ENCODE peak calls at places on chromosomes 7 and 10, in five cellular contexts. O is Calu3; M is naive thymus-derived CD8-positive, alpha-beta T cell; C is GM12864; J is cardiac fibroblast. W is an unnamed sample.

GRCh38 chr10:74156919-74157289 is 5.9 kb downstream of the ADK start:
- DNase-seq in J (peak; percentile 74), O (no peak), M (no peak), C (no peak), W (no peak)

GRCh38 chr10:99564361-99564760 is 31.6 kb downstream of the NKX2-3 start:
- DNase-seq in C (no peak), M (no peak), J (no peak), O (no peak), W (no peak)

GRCh38 chr10:49634053-49634660 is 20.3 kb downstream of the CHAT start:
- DNase-seq in M (no peak), O (no peak), J (no peak), C (no peak), W (no peak)

GRCh38 chr10:59536576-59537014 is 173.1 kb downstream of the SLC16A9 start:
- DNase-seq in J (peak; percentile 29), C (no peak), M (no peak), O (no peak), W (no peak)

GRCh38 chr10:68900427-68901105 is 549 bp upstream of the DDX50 start:
- DNase-seq in C (no peak), J (no peak), M (no peak), O (no peak), W (no peak)

GRCh38 chr7:158343936-158344455 is 243.6 kb downstream of the PTPRN2 start:
- DNase-seq in M (no peak), C (no peak), O (no peak), J (no peak), W (no peak)

GRCh38 chr7:139797607-139798006 is 19.8 kb upstream of the HIPK2 start:
- DNase-seq in O (no peak), J (no peak), C (no peak), M (no peak), W (no peak)

GRCh38 chr10:76892766-76893479 is 744.7 kb downstream of the KCNMA1 start:
- DNase-seq in O (no peak), J (peak; percentile 24), M (no peak), C (no peak), W (no peak)

GRCh38 chr7:151425670-151426075 is 14.3 kb downstream of the CRYGN start:
- DNase-seq in C (no peak), O (no peak), M (no peak), J (peak; percentile 90), W (no peak)

GRCh38 chr10:93438796-93439253 is 43.3 kb downstream of the MYOF start:
- DNase-seq in C (no peak), M (no peak), J (peak; percentile 44), O (peak; percentile 54), W (peak; percentile 82)

GRCh38 chr7:8261711-8262695 is at the start of gene ICA1:
- DNase-seq in J (peak; percentile 13), O (peak; percentile 91), M (no peak), C (no peak), W (peak; percentile 78)

GRCh38 chr10:104139221-104139620 is 17.2 kb downstream of the SFR1 start:
- DNase-seq in J (no peak), M (no peak), O (no peak), C (no peak), W (peak; percentile 33)

GRCh38 chr10:9987197-9987596 is 1030.5 kb upstream of the CELF2 start:
- DNase-seq in C (no peak), M (no peak), O (no peak), J (no peak), W (no peak)

GRCh38 chr10:26950934-26951333 is 90.2 kb upstream of the ABI1 start:
- DNase-seq in M (no peak), J (no peak), C (no peak), O (no peak), W (no peak)

GRCh38 chr10:93334901-93335312 is 147.2 kb downstream of the MYOF start:
- DNase-seq in O (peak; percentile 26), C (no peak), J (no peak), M (no peak), W (no peak)

GRCh38 chr7:155964543-155964942 is 152.3 kb upstream of the SHH start:
- DNase-seq in M (no peak), C (no peak), O (no peak), J (no peak), W (no peak)

GRCh38 chr10:21299330-21299729 is 226.2 kb downstream of the SKIDA1 start:
- DNase-seq in O (no peak), M (no peak), C (no peak), J (no peak), W (no peak)

GRCh38 chr7:98394377-98394836 is 6.5 kb downstream of the BAIAP2L1 start:
- DNase-seq in O (no peak), C (no peak), M (no peak), J (peak; percentile 66), W (no peak)

GRCh38 chr7:129774359-129774758 is 162.8 kb downstream of the NRF1 start:
- DNase-seq in J (no peak), M (no peak), C (no peak), O (no peak), W (no peak)

W was measured in HT-29.